ENCODE peak calls at places on chromosomes 7 and 10, in nine cellular contexts. M, Z, L, I, W, B, C, G and F are unnamed samples.

GRCh38 chr7:101972627-101973026 is 155.2 kb downstream of the CUX1 start:
- DNase-seq in M (no peak), C (no peak), Z (no peak), I (no peak), B (no peak), W (no peak), L (no peak), G (no peak), F (no peak)

GRCh38 chr10:122541541-122542002 is 19.0 kb upstream of the DMBT1 start:
- DNase-seq in L (no peak), I (no peak), Z (no peak), M (no peak), W (no peak), B (no peak), C (no peak), G (no peak), F (no peak)

GRCh38 chr10:69327463-69328345 is 49.4 kb downstream of the HK1 start:
- DNase-seq in I (peak), M (peak), G (peak), B (no peak), Z (peak), C (peak), L (peak), W (no peak), F (peak)

GRCh38 chr10:70348228-70348850 is 34.1 kb downstream of the LRRC20 start:
- DNase-seq in G (no peak), W (peak), I (peak), M (no peak), L (no peak), C (peak), Z (no peak), B (peak), F (peak)

GRCh38 chr7:128021361-128021760 is 9.9 kb downstream of the LRRC4 start:
- DNase-seq in Z (no peak), L (no peak), B (no peak), W (no peak), I (no peak), G (peak), M (no peak), C (no peak), F (no peak)

GRCh38 chr7:44398506-44398905 is 73.1 kb upstream of the CAMK2B start:
- DNase-seq in C (peak), I (peak), L (no peak), B (no peak), M (no peak), W (no peak), Z (no peak), G (no peak), F (no peak)

GRCh38 chr10:13371879-13372470 is 23.9 kb upstream of the SEPHS1 start:
- DNase-seq in L (peak), M (peak), I (peak), B (peak), Z (no peak), G (peak), W (peak), C (peak), F (peak)

GRCh38 chr10:124603376-124604213 is 140.6 kb downstream of the FAM53B start:
- DNase-seq in G (no peak), C (no peak), M (no peak), B (no peak), W (no peak), I (peak), Z (no peak), L (no peak), F (no peak)

GRCh38 chr7:70678621-70679251 is 453.2 kb upstream of the GALNT17 start:
- DNase-seq in M (no peak), G (peak), C (no peak), I (no peak), W (no peak), B (no peak), L (no peak), Z (no peak), F (peak)

DNA sequence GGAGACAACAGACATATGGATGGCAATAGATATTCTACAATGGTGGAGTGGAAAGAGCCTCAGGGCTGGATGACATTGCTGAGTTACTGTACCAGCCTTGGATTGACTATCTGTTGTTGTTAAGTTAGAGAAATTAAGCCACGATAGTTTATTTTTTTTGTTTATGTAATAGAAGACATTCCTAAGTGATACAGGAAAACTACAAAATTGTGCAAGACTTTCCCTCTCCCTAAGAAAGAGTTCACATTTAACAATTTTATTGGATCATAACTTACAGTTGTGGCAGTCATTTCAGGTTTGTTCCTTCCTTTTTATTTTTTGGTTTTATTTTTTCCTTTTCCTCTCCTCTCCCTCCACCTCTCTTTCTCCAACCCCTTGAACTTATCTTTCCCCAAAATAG is 230.7 kb upstream of the CACNA2D1 start:
- DNase-seq in B (no peak), M (no peak), W (no peak), I (no peak), G (peak), L (no peak), C (no peak), Z (no peak), F (peak)
- H3K4me3 ChIP-seq in B (no peak), M (no peak), W (no peak), I (no peak), G (no peak), L (no peak), C (no peak), Z (no peak), F (no peak)

DNA sequence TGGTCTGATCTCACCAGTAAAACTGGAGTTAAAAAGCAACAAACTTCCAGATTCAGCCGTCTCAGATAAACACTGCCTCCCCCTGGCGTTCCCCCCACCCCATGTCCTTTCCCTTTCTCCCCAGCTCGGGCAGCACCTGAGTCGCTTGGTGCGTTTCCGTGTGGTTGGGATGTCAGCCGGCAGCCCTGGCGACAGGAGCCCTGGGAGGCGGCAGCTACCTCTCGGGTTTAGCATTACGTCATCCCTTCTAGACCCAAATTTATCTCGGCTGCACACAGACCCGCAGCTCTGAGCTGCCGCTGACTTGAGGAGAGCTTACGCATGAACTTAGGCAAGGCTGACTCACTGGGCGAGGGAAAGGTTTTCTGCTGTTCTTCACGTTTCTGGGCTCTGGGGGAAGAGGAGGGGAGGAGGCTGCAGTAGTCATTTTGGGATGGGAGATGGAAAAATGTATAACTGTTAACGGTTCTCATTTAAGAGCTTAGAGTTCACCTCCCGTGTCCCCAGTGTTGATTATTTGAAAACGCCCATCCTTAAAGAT is 14.4 kb downstream of the MXI1 start:
- DNase-seq in M (peak), G (peak), Z (peak), W (peak), C (peak), L (peak), I (peak), B (peak), F (peak)
- TF ChIP-seq CTCF in M (no peak), G (peak), Z (no peak), W (no peak), C (no peak), L (no peak), I (no peak), B (no peak), F (peak)

GRCh38 chr7:371779-372545 is 82.0 kb downstream of the FOXL3 start:
- DNase-seq in M (peak), Z (no peak), B (no peak), I (peak), L (no peak), W (no peak), G (no peak), C (peak), F (no peak)

GRCh38 chr7:373818-374705 is 84.1 kb downstream of the FOXL3 start:
- DNase-seq in B (no peak), I (peak), C (peak), Z (no peak), M (peak), W (peak), G (no peak), L (no peak), F (no peak)

GRCh38 chr7:371119-371778 is 81.3 kb downstream of the FOXL3 start:
- DNase-seq in M (peak), G (no peak), B (peak), C (peak), L (no peak), Z (no peak), I (peak), W (no peak), F (no peak)

GRCh38 chr7:372939-373791 is 83.2 kb downstream of the FOXL3 start:
- DNase-seq in C (peak), I (peak), G (no peak), B (no peak), W (peak), L (no peak), Z (no peak), M (peak), F (no peak)

GRCh38 chr7:372546-372938 is 82.6 kb downstream of the FOXL3 start:
- DNase-seq in Z (no peak), L (no peak), B (no peak), I (no peak), W (no peak), M (no peak), G (no peak), C (peak), F (no peak)
- H3K4me3 ChIP-seq in Z (no peak), L (no peak), B (no peak), I (no peak), W (no peak), M (no peak), G (no peak), C (no peak), F (no peak)

GRCh38 chr10:75244487-75245353 is 9.0 kb upstream of the COMTD1 start:
- DNase-seq in L (no peak), Z (no peak), B (no peak), C (peak), M (no peak), I (no peak), G (no peak), W (no peak), F (no peak)

GRCh38 chr10:75246506-75246905 is 10.7 kb upstream of the COMTD1 start:
- DNase-seq in C (peak), I (no peak), W (no peak), B (no peak), L (no peak), M (no peak), Z (no peak), G (no peak), F (no peak)

GRCh38 chr10:75240329-75240728 is 4.6 kb upstream of the COMTD1 start:
- DNase-seq in W (no peak), M (no peak), Z (no peak), G (no peak), B (no peak), C (no peak), I (no peak), L (no peak), F (no peak)

GRCh38 chr10:75245354-75246001 is 9.7 kb upstream of the COMTD1 start:
- DNase-seq in M (peak), Z (no peak), I (no peak), B (no peak), C (peak), L (no peak), W (no peak), G (no peak), F (no peak)

DNA sequence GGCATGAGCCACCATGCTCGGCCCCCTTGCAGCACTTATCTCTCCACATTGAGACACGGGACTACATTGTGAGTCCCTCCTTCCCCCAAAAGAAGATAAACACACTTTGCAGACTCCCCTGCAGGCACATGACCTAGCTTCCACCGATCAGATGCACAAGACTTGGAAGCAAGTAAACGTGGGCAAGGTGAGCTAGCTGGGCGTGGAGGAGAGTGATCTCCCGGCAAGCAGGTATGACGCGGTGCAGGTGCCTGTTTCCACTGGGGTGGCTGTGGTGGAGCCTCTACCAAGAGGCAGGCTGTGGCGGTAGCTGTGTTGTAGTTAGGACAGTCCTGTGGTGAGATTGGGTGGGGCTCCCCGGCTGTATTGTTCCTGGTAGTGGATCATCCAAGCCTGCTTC is 7.7 kb upstream of the COMTD1 start:
- DNase-seq in I (no peak), L (no peak), C (no peak), M (peak), G (no peak), W (no peak), Z (no peak), B (no peak), F (no peak)
- TF ChIP-seq CTCF in I (no peak), L (no peak), C (no peak), M (no peak), G (no peak), W (no peak), Z (no peak), B (no peak), F (no peak)